ENCODE peak calls at places on chromosomes 3 and 15, in six cellular contexts. U, L, O, A, C and H are unnamed samples.

GRCh38 chr15:64019764-64020163 is 26.5 kb downstream of the DAPK2 start:
- DNase-seq in L (no peak), A (no peak), U (no peak), O (no peak), C (no peak), H (no peak)

GRCh38 chr15:89244512-89244869 is 712 bp downstream of the FANCI start:
- DNase-seq in U (no peak), L (no peak), C (peak), O (no peak), A (no peak), H (no peak)

GRCh38 chr3:8727793-8728517 is 5.6 kb upstream of the CAV3 start:
- DNase-seq in O (no peak), A (no peak), C (no peak), U (no peak), L (no peak), H (no peak)

GRCh38 chr3:31848163-31848848 is 132.8 kb downstream of the OSBPL10 start:
- DNase-seq in L (no peak), U (no peak), C (no peak), O (no peak), A (no peak), H (no peak)

GRCh38 chr3:108388136-108389132 is 92.1 kb downstream of the HHLA2 start:
- DNase-seq in A (no peak), U (no peak), O (no peak), C (peak), L (no peak), H (no peak)

GRCh38 chr15:75171408-75171807 is 30.3 kb upstream of the C15orf39 start:
- DNase-seq in O (no peak), L (no peak), U (peak), C (peak), A (peak), H (no peak)

GRCh38 chr3:98914210-98915080 is 12.9 kb upstream of the DCBLD2 start:
- DNase-seq in U (no peak), A (no peak), L (no peak), O (no peak), C (no peak), H (no peak)

GRCh38 chr3:48433472-48434118 is 3.7 kb upstream of the PLXNB1 start:
- DNase-seq in C (peak), O (peak), U (no peak), A (no peak), L (peak), H (peak)

GRCh38 chr3:113269661-113270060 is 58.3 kb downstream of the BOC start:
- DNase-seq in O (no peak), L (no peak), C (no peak), A (no peak), U (no peak), H (no peak)

GRCh38 chr3:131806736-131807135 is 228.1 kb downstream of the CPNE4 start:
- DNase-seq in L (no peak), C (no peak), O (no peak), U (no peak), A (peak), H (no peak)

GRCh38 chr15:93859176-93859575 is 372.2 kb upstream of the MCTP2 start:
- DNase-seq in L (no peak), O (no peak), U (no peak), C (no peak), A (no peak), H (no peak)

GRCh38 chr3:105444725-105445124 is 78.0 kb downstream of the ALCAM start:
- DNase-seq in L (no peak), A (no peak), C (peak), U (no peak), O (no peak), H (no peak)

GRCh38 chr3:58353722-58354553 is 21.2 kb downstream of the PXK start:
- DNase-seq in C (no peak), A (peak), O (no peak), U (peak), L (no peak), H (no peak)

GRCh38 chr3:137199678-137200077 is 241.9 kb downstream of the IL20RB start:
- DNase-seq in C (no peak), A (no peak), U (no peak), O (no peak), L (no peak), H (no peak)

GRCh38 chr3:196147116-196147515 is 64.1 kb downstream of the ZDHHC19 start:
- DNase-seq in C (no peak), O (no peak), L (no peak), U (no peak), A (no peak), H (no peak)

GRCh38 chr3:159175391-159175725 is 373.5 kb downstream of the MFSD1 start:
- DNase-seq in L (no peak), A (no peak), C (no peak), U (no peak), O (no peak), H (no peak)

GRCh38 chr15:98548172-98548971 is 100.0 kb upstream of the IGF1R start:
- DNase-seq in U (peak), L (peak), A (peak), O (peak), C (peak), H (peak)

GRCh38 chr3:109268181-109268580 is 48.1 kb downstream of the DPPA2 start:
- DNase-seq in U (no peak), A (no peak), L (no peak), C (peak), O (no peak), H (no peak)

GRCh38 chr3:66314455-66314854 is 93.7 kb downstream of the SLC25A26 start:
- DNase-seq in U (no peak), A (no peak), O (no peak), C (no peak), L (no peak), H (no peak)

GRCh38 chr15:29825205-29825604 is 2.9 kb upstream of the TJP1 start:
- DNase-seq in U (no peak), C (peak), O (no peak), L (no peak), A (peak), H (no peak)

GRCh38 chr15:76386926-76387325 is 50.4 kb downstream of the ISL2 start:
- DNase-seq in A (no peak), U (no peak), C (peak), L (no peak), O (no peak), H (no peak)

GRCh38 chr3:154730221-154730620 is 300.2 kb upstream of the GPR149 start:
- DNase-seq in O (no peak), A (no peak), U (no peak), C (no peak), L (no peak), H (peak)

GRCh38 chr3:112773864-112774263 is 72.8 kb downstream of the CD200R1L start:
- DNase-seq in L (no peak), O (no peak), C (peak), U (no peak), A (no peak), H (no peak)

GRCh38 chr3:119599558-119600174 is 2.0 kb downstream of the PLA1A start:
- DNase-seq in O (no peak), L (no peak), C (no peak), A (no peak), U (no peak), H (no peak)

GRCh38 chr3:122962149-122962548 is 65.4 kb downstream of the SEMA5B start:
- DNase-seq in A (no peak), U (no peak), O (no peak), C (no peak), L (no peak), H (no peak)

GRCh38 chr3:136245691-136246090 is 4.4 kb upstream of the PCCB start:
- DNase-seq in A (no peak), C (no peak), U (no peak), L (no peak), O (no peak), H (no peak)

GRCh38 chr3:123620338-123620737 is 35.5 kb upstream of the HACD2 start:
- DNase-seq in A (no peak), L (no peak), C (peak), U (no peak), O (peak), H (no peak)

GRCh38 chr3:22012471-22012870 is 261.5 kb upstream of the ZNF385D start:
- DNase-seq in O (no peak), U (no peak), C (no peak), A (no peak), L (no peak), H (peak)

GRCh38 chr3:110628650-110629301 is 442.8 kb upstream of the NECTIN3 start:
- DNase-seq in U (no peak), O (no peak), A (no peak), L (no peak), C (no peak), H (no peak)
- H3K4me3 ChIP-seq in U (no peak), O (no peak), A (no peak), L (no peak), C (no peak), H (no peak)

GRCh38 chr3:46976326-46977190 is at the start of gene CCDC12:
- DNase-seq in U (peak), A (peak), O (peak), L (peak), C (peak), H (peak)
- TF ChIP-seq CTCF in U (no peak), A (no peak), O (no peak), L (no peak), C (no peak), H (no peak)

DNA sequence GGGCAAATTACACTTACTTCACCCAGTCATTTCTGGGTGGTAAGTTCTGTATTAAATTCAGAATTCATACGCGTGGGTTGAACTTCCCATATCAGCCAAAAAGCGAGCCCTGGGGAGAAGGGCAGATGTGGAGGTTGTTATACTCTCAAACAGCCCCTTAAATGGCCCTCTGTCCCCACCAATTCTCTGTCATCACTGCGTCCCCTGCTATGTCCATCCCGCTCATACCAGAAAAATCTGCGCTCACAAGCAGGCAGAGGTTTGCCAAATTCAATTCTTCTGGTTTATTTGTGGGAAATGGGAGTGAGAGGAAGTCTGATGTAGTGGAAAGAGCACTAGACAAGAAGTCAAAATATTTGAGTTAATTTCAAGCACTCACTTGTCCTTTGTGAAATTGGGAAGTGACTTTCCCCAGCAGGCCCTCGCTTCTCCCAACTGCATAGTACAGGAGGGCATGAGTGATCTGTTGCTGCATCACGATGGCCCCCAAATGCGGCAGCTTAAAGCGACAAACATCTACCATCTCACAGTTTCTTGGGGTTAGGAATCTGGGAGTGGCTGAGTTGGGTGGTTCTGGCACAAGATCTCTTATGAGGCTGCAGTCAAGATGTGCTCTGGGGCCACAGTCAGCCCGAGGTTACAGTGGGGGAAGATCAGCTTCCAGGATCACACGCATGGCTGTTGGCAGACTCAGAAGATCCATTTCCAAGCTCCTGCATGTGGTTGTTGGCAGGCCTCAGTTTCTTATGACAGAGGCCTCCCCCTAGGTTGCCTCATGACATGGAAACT is 67.7 kb downstream of the CPN2 start:
- DNase-seq in A (no peak), L (no peak), O (peak), C (no peak), U (no peak), H (no peak)
- H3K4me3 ChIP-seq in A (no peak), L (no peak), O (no peak), C (no peak), U (no peak), H (no peak)

DNA sequence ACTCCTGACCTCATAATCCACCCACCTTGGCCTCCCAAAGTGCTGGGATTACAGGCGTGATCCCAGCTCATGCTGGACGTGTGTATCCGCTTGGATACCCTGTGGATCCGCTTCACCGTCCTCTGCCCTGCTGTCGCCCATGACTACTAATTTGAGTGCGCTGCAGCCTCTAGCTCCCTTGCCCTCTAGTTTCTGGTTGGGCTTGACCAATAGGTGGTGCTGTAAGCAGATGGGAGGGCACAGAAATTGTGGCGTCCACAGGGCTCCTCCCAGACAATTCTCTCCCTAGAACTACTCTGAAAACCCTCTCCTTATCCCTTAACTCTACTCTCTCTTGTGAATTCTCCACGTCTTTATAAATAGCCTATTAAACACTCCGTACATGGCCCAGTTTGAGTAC is 36.2 kb downstream of the ZPLD1 start:
- DNase-seq in L (no peak), U (no peak), O (no peak), A (peak), C (no peak), H (no peak)
- TF ChIP-seq CTCF in L (no peak), U (no peak), O (no peak), A (peak), C (no peak), H (no peak)

DNA sequence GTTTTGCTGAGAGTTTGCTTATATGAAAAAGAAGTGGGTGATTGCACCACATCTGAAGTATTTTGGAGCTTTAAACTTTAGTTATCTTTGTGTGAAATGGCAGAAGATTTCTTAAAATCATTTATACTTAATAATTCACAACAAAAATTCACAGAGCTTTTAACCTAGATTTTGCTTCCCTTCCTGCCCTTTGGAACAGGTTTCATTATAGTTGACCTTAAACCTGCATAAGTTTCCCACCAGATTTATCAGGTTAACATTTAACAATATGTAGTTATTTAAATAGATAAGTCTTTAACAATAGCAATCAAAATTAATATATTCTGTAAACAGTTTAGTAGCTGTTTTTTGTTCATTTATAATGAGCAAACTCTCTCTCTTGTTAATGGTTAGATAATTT is 30.3 kb downstream of the CADM2 start:
- DNase-seq in C (no peak), U (no peak), A (no peak), O (no peak), L (no peak), H (no peak)
- H3K4me3 ChIP-seq in C (no peak), U (no peak), A (no peak), O (no peak), L (no peak), H (no peak)

DNA sequence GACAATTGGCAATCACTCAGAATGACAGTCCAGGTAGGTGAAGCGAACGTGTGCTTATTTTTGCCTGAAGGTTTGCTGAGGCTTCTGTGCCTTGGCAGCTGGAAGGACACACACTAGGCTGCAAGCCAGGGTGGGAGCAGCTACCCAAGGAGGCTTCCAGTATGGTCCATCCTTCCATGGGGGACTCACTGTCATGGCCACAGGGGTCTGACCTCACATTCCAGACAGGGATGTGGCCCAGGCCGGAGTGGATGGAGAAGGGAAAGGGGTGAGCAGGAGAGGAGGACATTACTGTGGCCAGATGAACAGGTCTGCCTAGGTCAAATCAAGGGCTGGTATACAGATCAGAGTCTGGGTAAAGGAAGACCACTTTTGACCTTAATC is 247.7 kb downstream of the ADAMTS17 start:
- DNase-seq in O (peak), U (no peak), A (no peak), C (peak), L (no peak), H (no peak)
- TF ChIP-seq CTCF in O (no peak), U (no peak), A (no peak), C (no peak), L (no peak), H (no peak)

GRCh38 chr3:71847794-71848193 is 62.8 kb upstream of the PROK2 start:
- DNase-seq in U (no peak), L (no peak), A (no peak), C (no peak), O (no peak), H (no peak)

GRCh38 chr3:71854096-71854495 is 69.1 kb upstream of the PROK2 start:
- DNase-seq in O (no peak), U (no peak), C (no peak), L (no peak), A (peak), H (no peak)

GRCh38 chr3:71849674-71850073 is 64.7 kb upstream of the PROK2 start:
- DNase-seq in C (no peak), L (no peak), O (no peak), A (no peak), U (no peak), H (no peak)

GRCh38 chr3:71850654-71851053 is 65.7 kb upstream of the PROK2 start:
- DNase-seq in L (no peak), A (peak), O (no peak), U (no peak), C (no peak), H (no peak)

GRCh38 chr3:71851878-71852277 is 66.9 kb upstream of the PROK2 start:
- DNase-seq in U (no peak), A (no peak), L (no peak), C (no peak), O (no peak), H (no peak)
- H3K4me3 ChIP-seq in U (no peak), A (no peak), L (no peak), C (no peak), O (no peak), H (no peak)

GRCh38 chr3:129441215-129441614 is 1.2 kb downstream of the IFT122 start:
- DNase-seq in O (no peak), L (no peak), C (no peak), U (no peak), A (peak), H (no peak)

GRCh38 chr3:129442486-129442885 is 2.5 kb downstream of the IFT122 start:
- DNase-seq in C (no peak), L (no peak), A (no peak), U (no peak), O (no peak), H (no peak)

GRCh38 chr3:129442947-129443346 is 2.9 kb downstream of the IFT122 start:
- DNase-seq in A (no peak), U (no peak), O (no peak), C (no peak), L (no peak), H (no peak)

GRCh38 chr3:129440648-129441190 is 695 bp downstream of the IFT122 start:
- DNase-seq in O (no peak), U (no peak), C (no peak), L (no peak), A (no peak), H (no peak)

GRCh38 chr3:129441782-129442181 is 1.8 kb downstream of the IFT122 start:
- DNase-seq in C (peak), U (no peak), A (peak), L (no peak), O (no peak), H (no peak)
- TF ChIP-seq CTCF in C (no peak), U (no peak), A (no peak), L (no peak), O (no peak), H (peak)

GRCh38 chr3:38454179-38454883 is 641 bp downstream of the ACVR2B start:
- DNase-seq in U (no peak), A (peak), L (peak), O (no peak), C (no peak), H (no peak)

GRCh38 chr3:38455639-38456430 is 2.1 kb downstream of the ACVR2B start:
- DNase-seq in A (no peak), O (peak), L (no peak), C (no peak), U (no peak), H (no peak)

GRCh38 chr3:38453075-38453913 is at the start of gene ACVR2B:
- DNase-seq in C (peak), U (peak), L (peak), A (peak), O (peak), H (peak)

GRCh38 chr3:38454884-38455638 is 1.4 kb downstream of the ACVR2B start:
- DNase-seq in L (peak), U (no peak), C (no peak), A (peak), O (peak), H (no peak)

GRCh38 chr3:38453914-38454178 is 156 bp downstream of the ACVR2B start:
- DNase-seq in A (no peak), L (no peak), C (no peak), U (no peak), O (no peak), H (no peak)
- H3K4me3 ChIP-seq in A (peak), L (peak), C (peak), U (peak), O (peak), H (peak)

GRCh38 chr15:99589801-99590200 is 24.0 kb downstream of the MEF2A start:
- DNase-seq in L (no peak), A (no peak), U (no peak), O (no peak), C (no peak), H (no peak)
- TF ChIP-seq CTCF in L (no peak), A (no peak), U (no peak), O (no peak), C (no peak), H (no peak)